ENCODE peak calls at places on chromosomes 13 and 19, in five cellular contexts. J, O, A, G and E are unnamed samples.

GRCh38 chr13:90230311-90230710 is 1117.2 kb upstream of the MIR17HG start:
- DNase-seq in J (no peak), O (no peak), A (no peak), G (no peak), E (no peak)

GRCh38 chr19:46042252-46042883 is 1.6 kb upstream of the IGFL4 start:
- DNase-seq in J (no peak), O (no peak), A (no peak), G (no peak), E (no peak)

GRCh38 chr19:55189424-55189823 is 9.3 kb upstream of the SYT5 start:
- DNase-seq in J (peak), O (no peak), A (peak), G (peak), E (peak)

GRCh38 chr19:34131100-34131499 is 41.2 kb upstream of the LSM14A start:
- DNase-seq in J (no peak), O (no peak), A (no peak), G (no peak), E (no peak)

GRCh38 chr19:34319230-34319585 is 45.8 kb upstream of the GPI start:
- DNase-seq in J (no peak), O (no peak), A (no peak), G (peak), E (peak)

GRCh38 chr19:39825531-39826076 is 8.4 kb downstream of the DYRK1B start:
- DNase-seq in J (no peak), O (no peak), A (no peak), G (no peak), E (no peak)

GRCh38 chr19:53824134-53824611 is at the start of gene NLRP12:
- DNase-seq in J (no peak), O (no peak), A (no peak), G (no peak), E (peak)

GRCh38 chr13:72462726-72463125 is 264.7 kb downstream of the MZT1 start:
- DNase-seq in J (no peak), O (no peak), A (no peak), G (no peak), E (no peak)

GRCh38 chr13:20566424-20566916 is 487 bp upstream of the IFT88 start:
- DNase-seq in J (peak), O (peak), A (no peak), G (peak), E (peak)

GRCh38 chr13:78147905-78148304 is 229.3 kb upstream of the EDNRB start:
- DNase-seq in J (peak), O (no peak), A (peak), G (peak), E (peak)

GRCh38 chr13:109700176-109700575 is 86.2 kb downstream of the IRS2 start:
- DNase-seq in J (peak), O (peak), A (peak), G (peak), E (no peak)

GRCh38 chr13:109610517-109610916 is 175.9 kb downstream of the IRS2 start:
- DNase-seq in J (no peak), O (peak), A (peak), G (no peak), E (no peak)

GRCh38 chr13:99496322-99497142 is 4.7 kb upstream of the TM9SF2 start:
- DNase-seq in J (no peak), O (peak), A (peak), G (peak), E (no peak)

GRCh38 chr19:8453616-8454015 is 8.8 kb downstream of the HNRNPM start:
- DNase-seq in J (no peak), O (no peak), A (no peak), G (no peak), E (no peak)

GRCh38 chr13:114112231-114112825 is 20.1 kb downstream of the RASA3 start:
- DNase-seq in J (no peak), O (no peak), A (no peak), G (no peak), E (no peak)

GRCh38 chr13:114077938-114078335 is 54.5 kb downstream of the RASA3 start:
- DNase-seq in J (no peak), O (no peak), A (peak), G (peak), E (no peak)

GRCh38 chr19:4748589-4748988 is 24.9 kb upstream of the DPP9 start:
- DNase-seq in J (no peak), O (no peak), A (no peak), G (no peak), E (no peak)